ENCODE peak calls at places on chromosomes 5 and 9, in six cellular contexts. P, Q, Y, T, K and H are unnamed samples.

GRCh38 chr5:1437876-1438559 is 7.2 kb downstream of the SLC6A3 start:
- DNase-seq in P (no peak), Q (no peak), Y (no peak), T (no peak), K (no peak), H (no peak)

GRCh38 chr5:105868038-105868775 is 1802.5 kb downstream of the EFNA5 start:
- DNase-seq in P (no peak), Q (no peak), Y (no peak), T (no peak), K (no peak), H (no peak)

GRCh38 chr9:22157271-22157670 is 148.2 kb upstream of the CDKN2B start:
- DNase-seq in P (no peak), Q (no peak), Y (no peak), T (no peak), K (no peak), H (peak)

GRCh38 chr5:180090769-180091546 is 19.4 kb upstream of the RNF130 start:
- DNase-seq in P (no peak), Q (peak), Y (peak), T (no peak), K (no peak), H (peak)

GRCh38 chr5:38468202-38468656 is 88.2 kb downstream of the LIFR start:
- DNase-seq in P (peak), Q (peak), Y (no peak), T (no peak), K (no peak), H (peak)

GRCh38 chr5:84817953-84818352 is 433.3 kb upstream of the EDIL3 start:
- DNase-seq in P (no peak), Q (no peak), Y (no peak), T (no peak), K (no peak), H (no peak)

GRCh38 chr5:135635471-135635870 is 56.7 kb upstream of the CXCL14 start:
- DNase-seq in P (no peak), Q (no peak), Y (no peak), T (no peak), K (no peak), H (no peak)

GRCh38 chr5:16712178-16712577 is 95.4 kb upstream of the RETREG1 start:
- DNase-seq in P (no peak), Q (no peak), Y (no peak), T (no peak), K (no peak), H (peak)

GRCh38 chr5:87127426-87127825 is 140.3 kb upstream of the RASA1 start:
- DNase-seq in P (no peak), Q (no peak), Y (no peak), T (no peak), K (no peak), H (no peak)

GRCh38 chr9:138046641-138047301 is 169.2 kb downstream of the CACNA1B start:
- DNase-seq in P (no peak), Q (no peak), Y (no peak), T (no peak), K (no peak), H (no peak)

GRCh38 chr5:13976223-13976622 is 31.7 kb upstream of the DNAH5 start:
- DNase-seq in P (no peak), Q (no peak), Y (no peak), T (no peak), K (no peak), H (no peak)

GRCh38 chr9:68947015-68947414 is 66.9 kb downstream of the PRKACG start:
- DNase-seq in P (no peak), Q (no peak), Y (no peak), T (no peak), K (no peak), H (no peak)

GRCh38 chr9:134815435-134816214 is 65.0 kb upstream of the FCN2 start:
- DNase-seq in P (no peak), Q (no peak), Y (no peak), T (no peak), K (no peak), H (no peak)

GRCh38 chr5:114449836-114450515 is 88.1 kb downstream of the KCNN2 start:
- DNase-seq in P (peak), Q (peak), Y (peak), T (peak), K (peak), H (peak)

GRCh38 chr5:163912023-163912422 is 406.6 kb downstream of the MAT2B start:
- DNase-seq in P (no peak), Q (no peak), Y (no peak), T (no peak), K (no peak), H (no peak)

GRCh38 chr9:92988215-92988731 is 41.0 kb downstream of the FGD3 start:
- DNase-seq in P (no peak), Q (no peak), Y (no peak), T (no peak), K (no peak), H (no peak)

GRCh38 chr9:127899200-127899943 is at the start of gene ST6GALNAC6:
- DNase-seq in P (peak), Q (no peak), Y (peak), T (no peak), K (peak), H (peak)

GRCh38 chr5:110757118-110757729 is 18.4 kb downstream of the SLC25A46 start:
- DNase-seq in P (no peak), Q (peak), Y (peak), T (no peak), K (peak), H (peak)

GRCh38 chr9:124513374-124513994 is 6.3 kb upstream of the NR5A1 start:
- DNase-seq in P (no peak), Q (no peak), Y (no peak), T (no peak), K (peak), H (no peak)

GRCh38 chr5:95285406-95285761 is 490 bp upstream of the MCTP1 start:
- DNase-seq in P (no peak), Q (no peak), Y (no peak), T (no peak), K (no peak), H (peak)

GRCh38 chr5:146340260-146341081 is 1.8 kb downstream of the POU4F3 start:
- DNase-seq in P (no peak), Q (peak), Y (peak), T (no peak), K (peak), H (peak)

GRCh38 chr5:154138701-154139100 is 51.8 kb upstream of the GALNT10 start:
- DNase-seq in P (no peak), Q (no peak), Y (no peak), T (no peak), K (no peak), H (no peak)

GRCh38 chr5:54793612-54794436 is 191.6 kb downstream of the ESM1 start:
- DNase-seq in P (no peak), Q (no peak), Y (no peak), T (no peak), K (no peak), H (no peak)

GRCh38 chr5:96934291-96934694 is 1.6 kb upstream of the LNPEP start:
- DNase-seq in P (no peak), Q (peak), Y (no peak), T (no peak), K (no peak), H (no peak)

GRCh38 chr9:124939944-124940343 is 939 bp downstream of the GOLGA1 start:
- DNase-seq in P (no peak), Q (no peak), Y (no peak), T (no peak), K (peak), H (no peak)

GRCh38 chr5:168965638-168966037 is 335.3 kb downstream of the SLIT3 start:
- DNase-seq in P (no peak), Q (no peak), Y (no peak), T (no peak), K (no peak), H (no peak)

GRCh38 chr9:120926397-120926928 is at the start of gene TRAF1:
- DNase-seq in P (no peak), Q (no peak), Y (peak), T (no peak), K (no peak), H (no peak)
- TF ChIP-seq POLR2A in P (no peak), Q (no peak), Y (no peak), T (peak), K (no peak), H (no peak)

DNA sequence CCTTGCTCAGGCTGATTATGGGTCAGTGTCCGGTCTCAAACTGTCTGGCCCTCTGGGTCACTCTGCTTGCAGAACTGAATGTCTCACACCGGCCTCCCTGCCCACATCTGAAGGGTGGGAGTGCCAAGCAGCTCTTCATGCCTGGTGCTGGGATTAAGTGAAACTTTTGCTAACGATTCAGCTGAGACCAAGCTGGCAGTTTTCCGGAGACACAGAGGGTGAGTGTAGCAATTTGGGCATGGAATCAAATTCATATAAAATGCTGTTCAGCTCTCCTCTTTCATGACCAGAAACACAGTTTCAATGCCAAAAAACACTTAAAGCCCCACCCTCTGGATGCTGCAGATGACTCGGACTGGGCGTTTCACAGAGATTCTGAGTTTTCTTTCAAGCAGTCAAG is 207.5 kb downstream of the NXNL2 start:
- DNase-seq in P (no peak), Q (no peak), Y (no peak), T (no peak), K (no peak), H (no peak)
- TF ChIP-seq MYC in P (no peak), Q (no peak), Y (no peak), T (no peak), K (no peak), H (no peak)

GRCh38 chr9:1941989-1942388 is 73.2 kb upstream of the SMARCA2 start:
- DNase-seq in P (no peak), Q (no peak), Y (no peak), T (no peak), K (no peak), H (peak)

GRCh38 chr9:1939926-1940368 is 75.2 kb upstream of the SMARCA2 start:
- DNase-seq in P (peak), Q (peak), Y (peak), T (peak), K (peak), H (peak)

GRCh38 chr9:1939466-1939865 is 75.7 kb upstream of the SMARCA2 start:
- DNase-seq in P (no peak), Q (no peak), Y (no peak), T (no peak), K (no peak), H (no peak)

GRCh38 chr9:1938135-1938534 is 77.0 kb upstream of the SMARCA2 start:
- DNase-seq in P (no peak), Q (no peak), Y (no peak), T (no peak), K (no peak), H (no peak)

GRCh38 chr9:1938675-1939170 is 76.4 kb upstream of the SMARCA2 start:
- DNase-seq in P (no peak), Q (no peak), Y (no peak), T (peak), K (no peak), H (no peak)
- TF ChIP-seq POLR2A in P (no peak), Q (no peak), Y (no peak), T (peak), K (no peak), H (no peak)

DNA sequence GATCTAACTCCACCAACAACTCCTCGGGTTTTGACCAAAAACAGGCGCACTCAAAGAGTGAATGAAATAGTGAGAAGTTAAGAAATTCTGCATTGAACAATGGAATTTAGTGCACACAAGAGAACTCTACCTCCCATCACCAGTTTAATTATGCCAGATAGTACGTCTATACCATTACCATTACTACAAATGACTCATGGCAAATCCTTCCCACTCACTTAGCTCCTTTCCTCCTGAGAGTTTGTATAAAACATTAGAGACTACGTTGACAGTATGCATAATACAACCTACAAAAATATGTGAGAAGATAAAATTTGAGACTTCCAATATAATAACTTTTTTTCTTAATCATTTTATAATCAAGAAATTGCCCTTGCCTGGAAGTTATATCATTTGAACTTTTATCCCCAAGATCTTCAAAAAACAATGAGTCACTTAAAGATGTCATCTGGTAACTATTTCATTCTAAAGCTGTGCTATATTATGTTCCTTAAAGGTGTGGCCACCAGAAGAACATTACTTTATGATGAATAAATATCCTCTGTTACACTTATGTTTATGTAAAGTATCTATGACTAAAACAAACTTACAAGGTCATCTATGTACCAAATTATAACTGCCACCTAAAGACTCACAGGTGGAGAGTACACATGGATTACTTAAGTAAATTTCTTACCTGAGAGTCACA is 297.9 kb upstream of the PTGER4 start:
- DNase-seq in P (no peak), Q (no peak), Y (no peak), T (no peak), K (no peak), H (peak)
- TF ChIP-seq MYC in P (no peak), Q (no peak), Y (no peak), T (no peak), K (no peak), H (no peak)

DNA sequence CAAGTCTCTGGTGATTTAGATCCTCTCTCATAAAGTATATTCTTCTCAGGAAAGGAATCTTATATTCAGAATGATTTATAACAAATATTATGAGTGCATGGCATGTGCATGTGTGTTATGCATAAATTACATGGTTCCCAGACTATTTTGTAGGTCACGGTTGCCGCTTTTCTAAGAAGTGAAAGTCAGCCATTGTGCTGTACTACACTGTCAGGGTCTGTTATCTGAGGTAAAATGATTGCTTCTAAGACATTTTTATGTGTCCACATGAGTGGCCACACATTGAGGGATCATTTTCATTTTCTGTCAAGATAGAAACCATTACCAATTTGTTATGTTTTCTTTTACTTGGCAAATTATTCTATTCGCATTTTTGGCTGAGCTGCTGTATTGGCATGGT is 210.8 kb downstream of the CWC27 start:
- DNase-seq in P (no peak), Q (no peak), Y (no peak), T (no peak), K (no peak), H (no peak)
- TF ChIP-seq POLR2A in P (no peak), Q (no peak), Y (no peak), T (no peak), K (no peak), H (no peak)